ENCODE peak calls at places on chromosomes 16 and 17, in six cellular contexts. T is uterus, O is A549, F is body of pancreas, I is GM12891, J is H54. V is an unnamed sample.

GRCh38 chr16:2043980-2044451 is 3.6 kb downstream of the NTHL1 start:
- DNase-seq in T (no peak), O (no peak), F (no peak), I (no peak), J (no peak), V (no peak)

GRCh38 chr17:56638536-56639177 is 45.2 kb downstream of the NOG start:
- DNase-seq in T (no peak), O (no peak), F (no peak), I (no peak), J (no peak), V (no peak)

GRCh38 chr16:50202926-50203624 is 50.0 kb downstream of the TENT4B start:
- DNase-seq in T (no peak), O (peak; percentile 81), F (no peak), I (no peak), J (peak; percentile 41), V (no peak)

GRCh38 chr16:49826515-49826914 is 29.4 kb downstream of the ZNF423 start:
- DNase-seq in T (no peak), O (no peak), F (no peak), I (no peak), J (no peak), V (no peak)

GRCh38 chr17:31695456-31696090 is 163.5 kb downstream of the COPRS start:
- DNase-seq in T (no peak), O (no peak), F (no peak), I (no peak), J (no peak), V (no peak)

GRCh38 chr16:12119562-12119961 is 143.0 kb downstream of the SNX29 start:
- DNase-seq in T (no peak), O (no peak), F (no peak), I (no peak), J (no peak), V (no peak)

GRCh38 chr17:19935169-19935568 is 42.5 kb downstream of the AKAP10 start:
- DNase-seq in T (no peak), O (no peak), F (no peak), I (no peak), J (no peak), V (no peak)

GRCh38 chr17:50129303-50129945 is 536 bp downstream of the SAMD14 start:
- DNase-seq in T (no peak), O (peak; percentile 66), F (no peak), I (peak; percentile 55), J (no peak), V (no peak)

GRCh38 chr16:3215601-3216262 is 19.2 kb downstream of the ZNF200 start:
- DNase-seq in T (no peak), O (no peak), F (no peak), I (no peak), J (no peak), V (no peak)

GRCh38 chr17:27657620-27658019 is 26.6 kb downstream of the LGALS9 start:
- DNase-seq in T (no peak), O (peak; percentile 31), F (no peak), I (no peak), J (no peak), V (no peak)

GRCh38 chr17:48568499-48569259 is 9.5 kb downstream of the HOXB4 start:
- DNase-seq in T (no peak), O (no peak), F (no peak), I (no peak), J (no peak), V (no peak)

GRCh38 chr16:72400257-72401078 is 228.5 kb upstream of the PMFBP1 start:
- DNase-seq in T (no peak), O (peak; percentile 43), F (peak; percentile 36), I (peak; percentile 5), J (peak; percentile 5), V (peak; percentile 10)

GRCh38 chr16:85556456-85557082 is 56.6 kb upstream of the GSE1 start:
- DNase-seq in T (peak; percentile 60), O (peak; percentile 16), F (peak; percentile 63), I (peak; percentile 67), J (peak; percentile 59), V (peak; percentile 74)

GRCh38 chr16:27318399-27319256 is 4.9 kb downstream of the IL4R start:
- DNase-seq in T (peak; percentile 23), O (no peak), F (no peak), I (peak; percentile 46), J (no peak), V (no peak)

GRCh38 chr16:65919977-65920376 is 446.5 kb upstream of the CDH5 start:
- DNase-seq in T (no peak), O (no peak), F (no peak), I (no peak), J (no peak), V (no peak)

GRCh38 chr16:47511882-47512281 is 50.8 kb downstream of the PHKB start:
- DNase-seq in T (no peak), O (no peak), F (no peak), I (no peak), J (no peak), V (no peak)

GRCh38 chr16:86879268-86879667 is 300.9 kb downstream of the FOXL1 start:
- DNase-seq in T (no peak), O (no peak), F (no peak), I (no peak), J (no peak), V (no peak)

GRCh38 chr16:22634913-22635312 is 124.2 kb downstream of the NPIPB5 start:
- DNase-seq in T (no peak), O (no peak), F (no peak), I (no peak), J (no peak), V (no peak)
- TF ChIP-seq POLR2A in T (no peak), O (no peak), F (no peak), I (no peak), J (no peak), V (no peak)

GRCh38 chr17:82258555-82258954 is 14.9 kb downstream of the CSNK1D start:
- DNase-seq in T (no peak), O (no peak), F (no peak), I (no peak), J (no peak), V (no peak)

GRCh38 chr17:82256242-82256894 is 17.1 kb downstream of the CSNK1D start:
- DNase-seq in T (no peak), O (no peak), F (no peak), I (no peak), J (no peak), V (no peak)

GRCh38 chr17:82255573-82255972 is 17.9 kb downstream of the CSNK1D start:
- DNase-seq in T (no peak), O (no peak), F (no peak), I (no peak), J (no peak), V (no peak)

GRCh38 chr17:82253179-82253544 is 20.3 kb downstream of the CSNK1D start:
- DNase-seq in T (no peak), O (no peak), F (no peak), I (no peak), J (no peak), V (no peak)

DNA sequence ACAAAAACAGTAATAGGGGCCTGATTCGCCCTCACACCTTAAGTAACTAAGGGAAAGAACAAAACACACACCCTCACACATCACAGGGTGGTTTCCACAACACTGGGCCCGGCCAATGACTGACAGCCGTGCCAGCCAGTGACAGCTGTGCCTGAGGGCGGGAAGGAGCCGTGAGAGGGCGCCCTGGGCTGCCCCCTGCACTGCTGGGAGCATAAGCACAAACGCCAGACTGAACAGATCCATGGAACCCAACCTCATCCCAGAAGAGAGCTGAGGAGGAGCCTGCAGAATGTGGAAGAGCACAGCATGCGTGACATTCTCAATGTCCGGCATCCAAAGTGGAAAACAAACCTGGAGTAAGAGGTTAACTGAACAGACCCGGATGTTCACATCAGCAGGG is 16.0 kb downstream of the CSNK1D start:
- DNase-seq in T (peak; percentile 47), O (peak; percentile 74), F (no peak), I (no peak), J (no peak), V (no peak)
- TF ChIP-seq POLR2A in T (no peak), O (no peak), F (no peak), I (peak; percentile 58), J (no peak), V (no peak)

DNA sequence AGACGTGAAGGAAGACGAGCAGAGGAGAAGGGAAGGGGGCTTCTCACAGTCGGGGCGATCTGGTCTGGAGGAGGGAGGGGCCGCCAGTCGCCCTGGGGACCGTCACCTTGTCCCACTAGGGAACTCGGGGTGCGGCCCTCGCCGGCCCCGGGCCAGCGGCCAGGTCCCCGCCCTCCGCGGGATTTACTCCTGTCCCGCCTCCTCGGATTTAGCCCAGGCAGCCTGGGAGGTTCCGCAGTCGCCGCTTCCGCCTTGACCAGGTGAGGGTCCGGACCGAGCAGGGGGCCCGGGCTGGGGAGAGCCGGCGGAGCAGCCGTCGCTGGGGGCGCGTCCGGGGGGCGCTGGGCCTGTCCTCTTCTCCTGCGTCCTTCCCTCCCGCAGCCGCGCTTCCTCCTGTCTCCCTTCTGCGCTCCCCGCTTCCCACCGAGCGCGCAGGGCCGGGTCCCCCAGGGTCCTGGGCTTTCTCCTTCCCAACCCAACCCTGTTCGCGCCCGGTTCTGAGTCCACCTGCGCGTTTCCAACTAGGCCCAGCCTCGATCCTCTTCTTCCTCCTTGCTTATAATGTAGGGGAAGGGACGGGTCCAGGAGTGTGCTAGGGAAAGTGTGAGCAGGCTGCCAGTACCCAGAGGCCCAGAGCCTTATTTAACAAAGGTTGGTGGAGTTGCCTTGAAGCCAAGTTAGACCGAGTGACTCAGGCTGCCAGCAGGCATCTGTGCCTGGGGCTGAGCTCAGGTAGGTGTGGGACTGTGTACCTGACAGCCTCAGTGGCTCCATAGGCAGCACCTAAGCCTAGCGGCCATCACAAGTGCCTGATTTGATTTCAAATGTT is at the start of gene TNK1:
- DNase-seq in T (peak; percentile 49), O (no peak), F (peak; percentile 77), I (no peak), J (no peak), V (no peak)
- TF ChIP-seq POLR2A in T (peak; percentile 48), O (peak; percentile 35), F (peak; percentile 67), I (no peak), J (no peak), V (no peak)

DNA sequence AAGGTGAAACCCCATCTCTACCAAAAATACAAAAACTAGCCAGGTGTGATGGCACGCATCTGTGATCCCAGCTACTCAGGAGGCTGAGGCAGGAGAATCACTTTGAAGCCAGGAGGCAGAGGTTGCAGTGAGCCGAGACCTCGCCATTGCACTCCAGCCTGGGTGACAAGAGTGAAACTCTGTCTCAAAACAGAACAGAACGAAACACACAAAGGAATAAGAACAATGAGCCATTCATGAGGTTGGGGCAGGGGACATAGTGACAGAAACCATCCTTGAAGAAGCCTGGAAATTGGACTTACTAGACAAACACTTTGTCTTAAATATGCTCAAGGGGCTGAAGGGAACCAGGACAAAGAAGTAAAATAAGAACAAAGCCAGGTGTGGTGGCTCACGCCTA is 39.4 kb downstream of the WDR45B start:
- DNase-seq in T (no peak), O (no peak), F (no peak), I (no peak), J (no peak), V (no peak)
- TF ChIP-seq POLR2A in T (no peak), O (no peak), F (no peak), I (no peak), J (no peak), V (no peak)

GRCh38 chr16:57067347-57067746 is 25.0 kb upstream of the CPNE2 start:
- DNase-seq in T (no peak), O (no peak), F (no peak), I (no peak), J (no peak), V (no peak)
- TF ChIP-seq POLR2A in T (no peak), O (no peak), F (no peak), I (no peak), J (no peak), V (no peak)

V was measured in GM12892.